ENCODE peak calls at places on chromosomes 16 and 17, in nine cellular contexts. F, B, J, V, Q, X, O, G and E are unnamed samples.

GRCh38 chr17:62860962-62861873 is 53.1 kb upstream of the MARCHF10 start:
- DNase-seq in Q (no peak), J (no peak), V (no peak), X (peak; percentile 100), F (no peak), B (no peak), O (no peak), G (no peak), E (no peak)

GRCh38 chr17:57939797-57940196 is 15.4 kb downstream of the CUEDC1 start:
- DNase-seq in G (no peak), O (peak; percentile 66), Q (no peak), B (peak; percentile 59), X (no peak), F (no peak), V (no peak), J (no peak), E (no peak)

GRCh38 chr17:14201087-14201486 is 35.6 kb downstream of the CDRT15 start:
- DNase-seq in J (no peak), O (peak; percentile 30), V (peak; percentile 66), Q (no peak), B (no peak), G (no peak), X (no peak), F (no peak), E (no peak)

GRCh38 chr16:87254271-87254670 is 62.9 kb downstream of the C16orf95 start:
- DNase-seq in F (no peak), J (no peak), V (no peak), G (peak; percentile 18), X (no peak), O (no peak), B (no peak), Q (peak; percentile 25), E (no peak)

GRCh38 chr16:29820730-29821662 is 734 bp downstream of the MVP start:
- DNase-seq in Q (no peak), G (peak; percentile 86), X (peak; percentile 27), O (peak; percentile 91), V (peak; percentile 39), F (peak; percentile 72), B (no peak), J (no peak), E (no peak)

GRCh38 chr16:76614255-76614654 is 337.1 kb downstream of the CNTNAP4 start:
- DNase-seq in O (no peak), J (no peak), F (no peak), B (no peak), G (no peak), V (no peak), Q (no peak), X (no peak), E (no peak)

GRCh38 chr16:82043680-82044584 is 8.9 kb downstream of the HSD17B2 start:
- DNase-seq in G (no peak), V (peak; percentile 95), B (no peak), O (no peak), Q (no peak), J (no peak), X (peak; percentile 78), F (no peak), E (peak; percentile 27)

GRCh38 chr17:74210191-74211140 is 2.9 kb upstream of the TTYH2 start:
- DNase-seq in O (peak; percentile 72), V (peak; percentile 78), Q (peak; percentile 94), X (peak; percentile 45), J (peak; percentile 63), G (peak; percentile 74), B (peak; percentile 69), F (peak; percentile 76), E (peak; percentile 75)

GRCh38 chr17:28252436-28252835 is 66.6 kb upstream of the TMEM97 start:
- DNase-seq in B (no peak), V (peak; percentile 22), F (no peak), J (no peak), G (no peak), Q (no peak), O (no peak), X (peak; percentile 50), E (no peak)

GRCh38 chr16:22189473-22190168 is 16.5 kb upstream of the EEF2K start:
- DNase-seq in F (peak; percentile 81), X (peak; percentile 60), Q (peak; percentile 70), B (peak; percentile 66), O (peak; percentile 92), J (no peak), V (peak; percentile 15), G (peak; percentile 88), E (no peak)

GRCh38 chr17:45794840-45795239 is 10.7 kb downstream of the CRHR1 start:
- DNase-seq in X (no peak), Q (peak; percentile 90), O (no peak), G (no peak), V (no peak), J (no peak), F (no peak), B (no peak), E (no peak)

GRCh38 chr16:70253291-70254094 is 1.8 kb upstream of the EXOSC6 start:
- DNase-seq in Q (peak; percentile 90), G (no peak), V (peak; percentile 68), B (no peak), J (peak; percentile 28), F (no peak), X (peak; percentile 55), O (peak; percentile 26), E (peak; percentile 64)

GRCh38 chr16:88654363-88655052 is 3.7 kb upstream of the CYBA start:
- DNase-seq in G (no peak), X (no peak), F (no peak), V (no peak), J (no peak), B (no peak), O (no peak), Q (no peak), E (no peak)

GRCh38 chr17:8894673-8895578 is 27.5 kb upstream of the PIK3R6 start:
- DNase-seq in F (no peak), O (peak; percentile 53), Q (peak; percentile 90), G (peak; percentile 70), X (peak; percentile 78), V (peak; percentile 80), J (peak; percentile 39), B (peak; percentile 53), E (peak; percentile 41)

GRCh38 chr17:44108440-44109311 is 14.8 kb downstream of the HDAC5 start:
- DNase-seq in X (peak; percentile 98), O (peak; percentile 79), F (peak; percentile 96), B (peak; percentile 85), V (peak; percentile 97), Q (peak; percentile 72), J (no peak), G (peak; percentile 65), E (peak; percentile 99)
- H3K4me1 ChIP-seq in X (peaks cover 20% of the 10 kb centered on the region), O (peaks cover 46% of the 10 kb centered on the region), F (peaks cover 47% of the 10 kb centered on the region), B (peaks cover 100% of the 10 kb centered on the region), V (peaks cover 44% of the 10 kb centered on the region), Q (peaks cover 10% of the 10 kb centered on the region), J (peaks cover 58% of the 10 kb centered on the region), G (peaks cover 45% of the 10 kb centered on the region), E (peaks cover 54% of the 10 kb centered on the region)

GRCh38 chr17:7843536-7844291 is 9.7 kb downstream of the KDM6B start:
- DNase-seq in X (peak; percentile 90), B (peak; percentile 83), F (peak; percentile 74), Q (peak; percentile 96), O (peak; percentile 91), J (no peak), G (peak; percentile 92), V (peak; percentile 89), E (peak; percentile 82)

GRCh38 chr17:7841622-7842379 is 7.8 kb downstream of the KDM6B start:
- DNase-seq in O (peak; percentile 92), B (peak; percentile 91), Q (peak; percentile 99), J (peak; percentile 79), V (peak; percentile 95), F (peak; percentile 95), X (peak; percentile 90), G (peak; percentile 91), E (peak; percentile 88)

GRCh38 chr17:7844292-7845154 is 10.3 kb upstream of the TMEM88 start:
- DNase-seq in F (peak; percentile 85), V (peak; percentile 98), G (peak; percentile 92), J (peak; percentile 90), B (peak; percentile 88), O (peak; percentile 94), Q (peak; percentile 99), X (peak; percentile 91), E (peak; percentile 91)

GRCh38 chr17:7842380-7842949 is 8.4 kb downstream of the KDM6B start:
- DNase-seq in O (peak; percentile 82), F (peak; percentile 77), Q (no peak), B (peak; percentile 55), G (peak; percentile 77), V (peak; percentile 90), X (peak; percentile 84), J (no peak), E (peak; percentile 91)

DNA sequence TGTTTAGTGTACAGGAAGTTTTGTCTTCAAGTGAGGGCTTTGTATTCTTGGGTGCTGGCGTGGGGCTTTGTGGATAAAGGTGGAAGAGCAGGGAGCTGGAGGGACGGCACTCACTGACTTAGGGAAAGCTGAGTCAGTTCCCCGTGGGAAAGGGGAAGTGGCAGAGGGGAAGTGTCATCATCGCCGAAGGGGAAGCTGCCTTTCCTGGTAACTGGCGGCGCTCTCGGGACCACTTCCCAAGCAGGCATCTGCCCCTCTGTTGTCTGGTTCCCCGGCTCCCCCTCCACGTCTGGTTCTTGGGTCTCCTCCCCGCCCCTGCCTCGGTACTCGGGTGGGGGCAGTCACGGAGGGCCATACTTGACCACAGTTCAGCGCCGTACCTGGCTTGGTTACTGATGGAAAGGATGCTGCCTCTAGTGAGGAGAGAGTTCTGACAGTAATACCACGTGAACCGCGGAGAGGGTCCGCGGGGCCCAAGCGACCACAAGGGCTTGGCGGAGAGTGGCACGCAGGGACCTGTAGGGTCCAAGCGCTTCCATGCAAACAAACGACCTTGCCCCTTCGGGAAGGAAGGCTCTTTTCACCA is 9.0 kb downstream of the KDM6B start:
- DNase-seq in V (peak; percentile 88), B (peak; percentile 70), Q (peak; percentile 89), G (peak; percentile 72), O (peak; percentile 75), X (peak; percentile 90), F (peak; percentile 64), J (no peak), E (peak; percentile 60)
- H3K4me1 ChIP-seq in V (peaks cover 40% of the 10 kb centered on the region), B (peaks cover 79% of the 10 kb centered on the region), Q (peaks cover 11% of the 10 kb centered on the region), G (peaks cover 37% of the 10 kb centered on the region), O (peaks cover 32% of the 10 kb centered on the region), X (peaks cover 28% of the 10 kb centered on the region), F (peaks cover 17% of the 10 kb centered on the region), J (peaks cover 47% of the 10 kb centered on the region), E (peaks cover 29% of the 10 kb centered on the region)

GRCh38 chr17:49741009-49741691 is 22.8 kb downstream of the FAM117A start:
- DNase-seq in Q (no peak), V (no peak), G (no peak), B (no peak), F (no peak), X (no peak), J (no peak), O (no peak), E (no peak)
- H3K4me1 ChIP-seq in Q (peaks cover 5% of the 10 kb centered on the region), V (peaks cover 29% of the 10 kb centered on the region), G (peaks cover 46% of the 10 kb centered on the region), B (peaks cover 92% of the 10 kb centered on the region), F (peaks cover 27% of the 10 kb centered on the region), X (no peaks in the 10 kb centered on the region), J (no peaks in the 10 kb centered on the region), O (peaks cover 27% of the 10 kb centered on the region), E (no peaks in the 10 kb centered on the region)

DNA sequence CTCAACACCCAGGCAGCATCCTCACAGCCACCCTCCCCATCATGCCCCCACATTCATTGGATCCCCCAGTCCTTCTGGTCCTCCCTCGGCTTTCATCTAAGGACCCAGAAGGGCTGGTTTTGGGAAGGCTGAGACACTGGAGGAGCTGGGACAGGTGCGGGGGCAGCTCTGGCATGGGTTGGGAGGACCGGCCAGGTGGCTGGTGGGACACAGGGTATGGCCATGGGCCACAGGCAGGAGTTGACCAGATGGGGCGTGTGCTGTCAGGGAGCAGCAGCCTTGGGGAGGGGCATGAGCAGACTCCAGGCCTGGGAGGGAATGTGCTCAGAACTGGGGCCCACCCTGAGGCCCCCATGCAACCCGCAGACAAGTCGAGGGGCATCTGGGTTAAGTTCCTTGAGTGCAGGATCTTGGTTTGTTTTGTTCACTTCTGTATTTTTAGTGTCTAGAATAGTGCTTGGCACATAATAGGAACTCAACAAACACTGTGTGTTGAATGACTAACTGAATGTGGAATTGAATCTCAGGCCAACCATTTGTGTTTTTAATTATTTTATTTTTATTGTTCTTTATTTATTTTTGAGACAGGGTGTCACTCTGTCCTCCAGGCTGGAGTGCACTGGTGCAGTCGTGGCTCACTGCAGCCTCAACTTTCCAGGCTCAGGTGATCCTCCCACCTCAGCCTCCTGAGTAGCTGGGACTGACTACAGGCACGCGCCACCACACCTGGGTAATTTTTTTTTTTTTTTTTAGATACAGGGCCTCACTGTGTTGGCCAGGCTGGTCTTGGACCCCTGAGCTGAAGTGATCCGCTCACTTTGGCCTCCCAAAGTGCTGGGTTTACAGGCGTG is 5.6 kb downstream of the P2RX1 start:
- DNase-seq in O (no peak), B (no peak), J (no peak), F (no peak), G (no peak), Q (no peak), V (no peak), X (no peak), E (no peak)
- H3K4me1 ChIP-seq in O (peaks cover 11% of the 10 kb centered on the region), B (peaks cover 9% of the 10 kb centered on the region), J (peaks cover 8% of the 10 kb centered on the region), F (no peaks in the 10 kb centered on the region), G (peaks cover 3% of the 10 kb centered on the region), Q (no peaks in the 10 kb centered on the region), V (no peaks in the 10 kb centered on the region), X (no peaks in the 10 kb centered on the region), E (peaks cover 24% of the 10 kb centered on the region)